ENCODE peak calls at places on chromosome 15, in eight cellular contexts. S, I, Z, R, D, X, W and A are unnamed samples.
A peak's percentile ranks its signal among the peaks of the same experiment; 100 is the strongest.

GRCh38 chr15:88708256-88709054 is 69.6 kb downstream of the ISG20 start:
- DNase-seq in S (no peak), I (no peak), Z (peak; percentile 9), R (no peak), D (no peak), X (peak; percentile 52), W (no peak), A (no peak)

GRCh38 chr15:35740761-35741160 is 194.8 kb upstream of the DPH6 start:
- DNase-seq in S (no peak), I (no peak), Z (peak; percentile 66), R (no peak), D (no peak), X (no peak), W (no peak), A (no peak)

GRCh38 chr15:63826513-63826912 is 7.2 kb downstream of the HERC1 start:
- DNase-seq in S (peak; percentile 66), I (no peak), Z (peak; percentile 60), R (peak; percentile 44), D (no peak), X (no peak), W (no peak), A (no peak)

GRCh38 chr15:89837134-89837829 is 22.6 kb upstream of the ANPEP start:
- DNase-seq in S (no peak), I (no peak), Z (peak; percentile 66), R (no peak), D (peak; percentile 61), X (no peak), W (no peak), A (no peak)

GRCh38 chr15:99989095-99989494 is 255.9 kb upstream of the LYSMD4 start:
- DNase-seq in S (no peak), I (peak; percentile 19), Z (no peak), R (no peak), D (no peak), X (peak; percentile 55), W (no peak), A (no peak)

GRCh38 chr15:98900382-98900781 is 107.2 kb downstream of the PGPEP1L start:
- DNase-seq in S (no peak), I (no peak), Z (peak; percentile 79), R (no peak), D (no peak), X (no peak), W (no peak), A (no peak)

GRCh38 chr15:90154861-90155626 is 46.1 kb upstream of the SEMA4B start:
- DNase-seq in S (no peak), I (no peak), Z (peak; percentile 79), R (no peak), D (peak; percentile 90), X (no peak), W (no peak), A (no peak)

GRCh38 chr15:60115579-60116415 is 111.7 kb downstream of the FOXB1 start:
- DNase-seq in S (no peak), I (no peak), Z (peak; percentile 76), R (no peak), D (no peak), X (no peak), W (no peak), A (no peak)

GRCh38 chr15:101114610-101115009 is 137.2 kb downstream of the CHSY1 start:
- DNase-seq in S (no peak), I (no peak), Z (no peak), R (no peak), D (no peak), X (no peak), W (peak; percentile 26), A (no peak)

GRCh38 chr15:29870495-29871151 is 48.4 kb upstream of the TJP1 start:
- DNase-seq in S (no peak), I (peak; percentile 57), Z (peak; percentile 11), R (no peak), D (peak; percentile 22), X (peak; percentile 77), W (no peak), A (no peak)

GRCh38 chr15:48643776-48644497 is 1.6 kb downstream of the FBN1 start:
- DNase-seq in S (no peak), I (no peak), Z (peak; percentile 53), R (no peak), D (no peak), X (no peak), W (no peak), A (peak; percentile 13)

GRCh38 chr15:94965593-94965992 is 734.2 kb downstream of the MCTP2 start:
- DNase-seq in S (no peak), I (no peak), Z (no peak), R (no peak), D (peak; percentile 8), X (no peak), W (no peak), A (no peak)

GRCh38 chr15:31488437-31489204 is 162.0 kb downstream of the KLF13 start:
- DNase-seq in S (peak; percentile 90), I (no peak), Z (peak; percentile 93), R (peak; percentile 33), D (peak; percentile 83), X (peak; percentile 91), W (peak; percentile 82), A (peak; percentile 81)

GRCh38 chr15:41018534-41018933 is 65.3 kb downstream of the CHAC1 start:
- DNase-seq in S (no peak), I (no peak), Z (peak; percentile 32), R (no peak), D (peak; percentile 61), X (no peak), W (no peak), A (no peak)
- TF ChIP-seq CTCF in S (no peak), I (peak; percentile 33), Z (peak; percentile 13), R (peak; percentile 66), D (peak; percentile 43), X (peak; percentile 64), W (peak; percentile 38), A (peak; percentile 33)

DNA sequence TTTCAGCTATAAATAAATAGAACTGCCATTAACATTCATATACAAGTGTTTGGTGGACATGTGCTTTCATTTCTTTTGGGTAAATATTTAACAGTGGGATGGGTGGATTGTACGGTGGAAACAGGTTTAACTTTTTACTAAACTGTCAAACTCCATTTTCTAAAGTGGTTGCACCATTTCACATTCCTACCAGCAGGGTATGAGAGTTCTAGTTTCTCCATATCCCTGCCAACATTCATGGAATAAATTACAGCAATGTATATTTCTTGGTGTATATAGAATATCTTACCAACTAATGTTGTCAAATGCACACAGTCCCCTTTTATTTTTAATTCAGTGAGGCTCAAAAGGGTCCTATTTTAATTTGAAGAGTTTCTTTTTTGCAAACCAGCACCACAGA is 71.3 kb upstream of the CTXND1 start:
- DNase-seq in S (no peak), I (no peak), Z (no peak), R (no peak), D (no peak), X (no peak), W (no peak), A (no peak)
- TF ChIP-seq CTCF in S (no peak), I (peak; percentile 38), Z (peak; percentile 33), R (no peak), D (no peak), X (no peak), W (peak; percentile 54), A (no peak)

GRCh38 chr15:78298983-78299301 is 467 bp downstream of the SKIC8 start:
- DNase-seq in S (peak; percentile 24), I (no peak), Z (peak; percentile 34), R (no peak), D (no peak), X (no peak), W (no peak), A (no peak)
- TF ChIP-seq CTCF in S (no peak), I (no peak), Z (no peak), R (no peak), D (no peak), X (no peak), W (no peak), A (no peak)

DNA sequence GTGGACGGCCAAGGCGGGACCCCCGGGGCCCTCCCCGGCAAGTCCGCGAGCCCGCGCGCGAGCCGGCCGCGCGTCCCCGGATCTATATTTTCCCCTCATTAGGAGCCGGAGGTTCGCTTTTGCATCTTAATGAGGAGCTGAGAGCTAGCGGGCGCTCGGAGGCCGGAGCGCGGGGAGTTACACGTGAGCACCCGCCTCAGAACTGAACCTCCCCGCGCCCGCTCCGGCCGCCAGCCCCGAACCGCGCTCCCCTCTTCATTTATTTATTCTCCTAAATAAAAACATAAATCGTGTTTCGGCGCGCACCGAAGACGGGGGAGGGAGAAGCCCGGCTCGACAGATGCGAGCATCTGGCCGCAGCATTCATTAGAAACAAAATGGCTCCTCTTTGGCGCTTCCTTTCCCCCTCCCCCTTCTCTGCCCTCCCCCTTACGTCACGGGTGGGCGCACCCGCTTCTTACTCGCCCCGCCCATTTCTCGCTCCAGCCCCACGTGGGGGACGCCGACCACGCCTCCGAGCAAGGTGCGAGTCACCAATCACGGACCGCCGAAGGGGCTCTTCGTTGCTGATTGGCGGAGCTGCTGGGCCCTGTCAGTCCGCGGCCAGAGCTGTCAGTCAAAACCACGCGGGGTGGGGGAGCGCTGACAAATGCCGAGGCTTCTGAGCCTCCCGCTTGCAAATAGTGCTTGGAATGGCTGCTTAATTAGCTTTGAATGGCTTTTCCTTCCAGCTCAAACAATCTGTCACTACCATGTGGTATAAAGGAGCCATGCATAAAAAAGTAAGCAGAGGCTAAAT is 1.6 kb upstream of the TLE3 start:
- DNase-seq in S (peak; percentile 100), I (peak; percentile 100), Z (peak; percentile 100), R (peak; percentile 100), D (peak; percentile 100), X (peak; percentile 100), W (peak; percentile 99), A (peak; percentile 100)
- TF ChIP-seq CTCF in S (no peak), I (no peak), Z (no peak), R (no peak), D (no peak), X (no peak), W (no peak), A (no peak)

DNA sequence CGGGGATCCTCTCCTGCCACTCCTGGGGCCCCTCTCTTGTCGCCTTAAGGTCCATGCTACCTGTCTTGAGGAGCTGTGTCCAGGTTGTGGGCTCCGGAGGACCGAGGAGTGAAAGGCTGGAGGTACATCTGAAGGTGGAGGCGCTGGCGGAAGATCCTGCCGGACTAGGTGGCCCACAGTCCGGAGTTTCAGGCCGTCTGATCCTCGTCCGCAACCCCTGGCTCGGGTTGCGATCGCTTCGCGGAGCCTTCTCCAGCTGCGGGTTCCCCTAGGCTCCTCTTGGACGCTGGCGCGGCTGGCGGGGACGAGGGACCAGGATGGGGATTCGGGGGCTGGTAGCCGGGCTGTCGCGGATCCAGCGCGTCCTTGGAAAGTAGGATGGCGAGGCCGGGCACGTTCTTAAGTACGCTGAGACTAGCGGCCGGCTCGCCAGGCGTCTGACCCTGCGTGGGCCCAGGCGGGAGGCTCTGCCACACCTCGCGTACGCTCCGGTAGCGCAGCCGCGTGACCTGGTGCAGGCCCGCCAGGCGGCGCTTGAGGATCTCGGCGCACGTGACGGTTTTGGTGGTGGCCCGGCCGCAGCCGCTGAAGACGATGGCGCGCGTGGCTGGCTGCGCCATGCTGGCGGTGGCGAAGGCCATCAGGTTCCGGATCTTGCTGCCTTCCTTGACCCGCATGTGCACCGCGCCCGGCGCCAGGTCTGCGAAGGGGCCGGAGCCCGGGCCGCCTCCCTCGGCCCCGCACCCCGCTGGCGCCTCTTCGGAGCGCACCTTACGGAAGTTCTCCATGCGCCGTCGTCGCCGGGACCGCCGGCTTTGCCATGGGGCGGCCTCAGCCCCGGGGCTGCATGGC is 550 bp downstream of the RPP25 start:
- DNase-seq in S (peak; percentile 86), I (peak; percentile 84), Z (peak; percentile 82), R (peak; percentile 71), D (peak; percentile 81), X (peak; percentile 89), W (peak; percentile 78), A (peak; percentile 73)
- TF ChIP-seq CTCF in S (peak; percentile 51), I (peak; percentile 18), Z (peak; percentile 48), R (peak; percentile 59), D (peak; percentile 52), X (peak; percentile 53), W (peak; percentile 57), A (peak; percentile 41)

GRCh38 chr15:86624261-86625036 is 544.8 kb downstream of the AGBL1 start:
- DNase-seq in S (peak; percentile 23), I (peak; percentile 95), Z (peak; percentile 63), R (peak; percentile 25), D (peak; percentile 50), X (peak; percentile 66), W (peak; percentile 88), A (no peak)
- TF ChIP-seq CTCF in S (no peak), I (peak; percentile 71), Z (peak; percentile 24), R (peak; percentile 94), D (peak; percentile 19), X (no peak), W (peak; percentile 77), A (peak; percentile 16)